ENCODE peak calls at places on chromosomes 3 and 15, in nine cellular contexts. C is vagina, N is cardiac muscle cell, Q is mammary epithelial cell, E is stomach, B is tibial nerve, A is mesothelial cell of epicardium, W is tibial artery, O is AG10803. Y is an unnamed sample.
A peak's percentile ranks its signal among the peaks of the same experiment; 100 is the strongest.

GRCh38 chr3:100781311-100781710 is 72.0 kb downstream of the TFG start:
- DNase-seq in C (no peak), N (no peak), Q (no peak), E (no peak), B (no peak), A (no peak), W (no peak), O (peak; percentile 52), Y (no peak)

GRCh38 chr15:71743861-71744382 is 66.4 kb upstream of the NR2E3 start:
- DNase-seq in C (no peak), N (peak; percentile 70), Q (peak; percentile 21), E (peak; percentile 73), B (peak; percentile 72), A (peak; percentile 42), W (peak; percentile 62), O (peak; percentile 46), Y (peak; percentile 71)

GRCh38 chr15:73593278-73594074 is 39.7 kb downstream of the NPTN start:
- DNase-seq in C (no peak), N (no peak), Q (no peak), E (no peak), B (peak; percentile 44), A (no peak), W (no peak), O (no peak), Y (no peak)

GRCh38 chr3:66986406-66986805 is 11.7 kb upstream of the KBTBD8 start:
- DNase-seq in C (no peak), N (no peak), Q (no peak), E (no peak), B (no peak), A (no peak), W (no peak), O (no peak), Y (no peak)

GRCh38 chr3:264394-265156 is 68.0 kb downstream of the CHL1 start:
- DNase-seq in C (no peak), N (no peak), Q (peak; percentile 86), E (no peak), B (no peak), A (no peak), W (no peak), O (peak; percentile 60), Y (no peak)

GRCh38 chr3:100602506-100603444 is 6.6 kb upstream of the ADGRG7 start:
- DNase-seq in C (no peak), N (no peak), Q (peak; percentile 73), E (no peak), B (no peak), A (no peak), W (no peak), O (peak; percentile 28), Y (peak; percentile 58)

GRCh38 chr3:124322309-124322880 is 330.5 kb upstream of the ROPN1 start:
- DNase-seq in C (no peak), N (no peak), Q (no peak), E (no peak), B (no peak), A (no peak), W (no peak), O (no peak), Y (no peak)

GRCh38 chr15:94008101-94009080 is 223.0 kb upstream of the MCTP2 start:
- DNase-seq in C (no peak), N (peak; percentile 24), Q (no peak), E (no peak), B (peak; percentile 31), A (no peak), W (no peak), O (no peak), Y (no peak)

GRCh38 chr15:99104788-99105515 is at the start of gene SYNM:
- DNase-seq in C (peak; percentile 86), N (peak; percentile 92), Q (peak; percentile 74), E (peak; percentile 67), B (peak; percentile 50), A (peak; percentile 39), W (peak; percentile 75), O (peak; percentile 68), Y (peak; percentile 92)

GRCh38 chr3:168801792-168802191 is 706.1 kb upstream of the GOLIM4 start:
- DNase-seq in C (no peak), N (no peak), Q (peak; percentile 56), E (no peak), B (no peak), A (no peak), W (no peak), O (peak; percentile 85), Y (no peak)

GRCh38 chr3:184306573-184306972 is 7.5 kb downstream of the PSMD2 start:
- DNase-seq in C (no peak), N (no peak), Q (no peak), E (no peak), B (no peak), A (no peak), W (no peak), O (no peak), Y (no peak)

GRCh38 chr3:184300377-184300717 is 1.3 kb downstream of the PSMD2 start:
- DNase-seq in C (no peak), N (no peak), Q (peak; percentile 65), E (no peak), B (no peak), A (no peak), W (no peak), O (peak; percentile 32), Y (no peak)

GRCh38 chr3:184299488-184300376 is 691 bp downstream of the PSMD2 start:
- DNase-seq in C (no peak), N (no peak), Q (peak; percentile 44), E (no peak), B (no peak), A (no peak), W (no peak), O (peak; percentile 53), Y (no peak)

GRCh38 chr3:184308744-184309143 is 5.7 kb upstream of the EIF4G1 start:
- DNase-seq in C (no peak), N (no peak), Q (no peak), E (no peak), B (no peak), A (no peak), W (no peak), O (no peak), Y (no peak)

DNA sequence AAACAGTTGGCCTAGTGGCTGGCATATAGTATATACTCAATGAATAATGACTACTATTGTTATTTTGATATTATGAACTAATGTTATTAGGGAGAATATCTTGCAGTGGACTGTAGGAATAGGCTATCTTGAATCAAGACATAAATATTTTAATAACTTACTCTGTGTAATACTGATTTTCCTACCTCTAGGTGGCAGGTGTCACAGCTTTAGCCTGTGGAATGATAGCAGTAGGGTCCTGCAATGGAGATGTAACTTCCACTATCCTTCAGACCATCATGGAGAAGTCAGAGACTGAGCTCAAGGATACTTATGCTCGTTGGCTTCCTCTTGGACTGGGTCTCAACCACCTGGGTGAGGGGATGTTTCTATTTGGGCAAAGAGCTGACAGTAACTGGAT is 6.5 kb downstream of the PSMD2 start:
- DNase-seq in C (no peak), N (no peak), Q (no peak), E (no peak), B (no peak), A (no peak), W (no peak), O (peak; percentile 24), Y (no peak)
- TF ChIP-seq CTCF in C (no peak), N (peak; percentile 28), Q (peak; percentile 47), E (peak; percentile 14), B (no peak), A (peak; percentile 38), W (peak; percentile 7), O (peak; percentile 40), Y (no peak)

GRCh38 chr3:9023191-9023590 is 59.9 kb upstream of the RAD18 start:
- DNase-seq in C (no peak), N (no peak), Q (no peak), E (no peak), B (no peak), A (no peak), W (no peak), O (no peak), Y (no peak)

GRCh38 chr3:9026320-9027040 is 63.2 kb upstream of the RAD18 start:
- DNase-seq in C (peak; percentile 34), N (no peak), Q (no peak), E (no peak), B (no peak), A (no peak), W (no peak), O (no peak), Y (no peak)

GRCh38 chr3:9022305-9022985 is 59.2 kb upstream of the RAD18 start:
- DNase-seq in C (no peak), N (no peak), Q (no peak), E (no peak), B (no peak), A (no peak), W (no peak), O (no peak), Y (no peak)

GRCh38 chr3:9021610-9022009 is 58.3 kb upstream of the RAD18 start:
- DNase-seq in C (no peak), N (no peak), Q (no peak), E (no peak), B (no peak), A (no peak), W (no peak), O (no peak), Y (no peak)

GRCh38 chr3:9024341-9024740 is 61.1 kb upstream of the RAD18 start:
- DNase-seq in C (peak; percentile 5), N (no peak), Q (no peak), E (no peak), B (no peak), A (no peak), W (no peak), O (no peak), Y (no peak)
- TF ChIP-seq CTCF in C (no peak), N (no peak), Q (no peak), E (no peak), B (no peak), A (no peak), W (no peak), O (no peak), Y (no peak)

GRCh38 chr15:86756688-86757087 is 677.0 kb downstream of the AGBL1 start:
- DNase-seq in C (no peak), N (no peak), Q (no peak), E (no peak), B (no peak), A (no peak), W (no peak), O (no peak), Y (no peak)
- TF ChIP-seq CTCF in C (no peak), N (no peak), Q (peak; percentile 25), E (no peak), B (no peak), A (no peak), W (no peak), O (no peak), Y (no peak)

GRCh38 chr3:69856965-69857364 is 117.7 kb downstream of the MITF start:
- DNase-seq in C (no peak), N (peak; percentile 59), Q (no peak), E (no peak), B (no peak), A (no peak), W (no peak), O (no peak), Y (no peak)

GRCh38 chr3:69850849-69851248 is 111.6 kb downstream of the MITF start:
- DNase-seq in C (no peak), N (no peak), Q (no peak), E (no peak), B (no peak), A (no peak), W (no peak), O (no peak), Y (no peak)

GRCh38 chr3:69853033-69853432 is 113.8 kb downstream of the MITF start:
- DNase-seq in C (no peak), N (no peak), Q (no peak), E (no peak), B (no peak), A (no peak), W (no peak), O (no peak), Y (no peak)

GRCh38 chr3:69861556-69861955 is 122.3 kb downstream of the MITF start:
- DNase-seq in C (no peak), N (no peak), Q (no peak), E (no peak), B (no peak), A (no peak), W (no peak), O (no peak), Y (no peak)

GRCh38 chr3:69855436-69856162 is 116.3 kb downstream of the MITF start:
- DNase-seq in C (no peak), N (peak; percentile 68), Q (peak; percentile 23), E (no peak), B (no peak), A (no peak), W (no peak), O (peak; percentile 41), Y (no peak)
- TF ChIP-seq CTCF in C (no peak), N (peak; percentile 53), Q (peak; percentile 57), E (peak; percentile 21), B (no peak), A (no peak), W (peak; percentile 29), O (peak; percentile 72), Y (no peak)